ENCODE peak calls at places on chromosome 7, in ten cellular contexts. One of them, this sample, is unnamed.

GRCh38 chr7:118324790-118325449 is 100.4 kb downstream of the ANKRD7 start:
- DNase-seq in psoas muscle: no peak
- DNase-seq in activated T-cell treated with anti-CD3 and anti-CD28 coated beads, Interleukin-2, amount 50 U/mL, for 72 hours: no peak
- DNase-seq in CD8-positive, alpha-beta memory T cell: no peak
- DNase-seq in mammary epithelial cell: no peak
- DNase-seq in putamen: no peak
- DNase-seq in fibroblast of lung: no peak
- DNase-seq in activated naive CD8-positive, alpha-beta T cell treated with anti-CD3 and anti-CD28 coated beads, Interleukin-2, amount 50 U/mL, for 16 hours: no peak
- DNase-seq in NCI-H1105: no peak
- DNase-seq in hepatic stellate cell: no peak
- DNase-seq in this sample: no peak

GRCh38 chr7:1460757-1461639 is 1.7 kb upstream of the MICALL2 start:
- DNase-seq in psoas muscle: peak; percentile 85
- DNase-seq in activated T-cell treated with anti-CD3 and anti-CD28 coated beads, Interleukin-2, amount 50 U/mL, for 72 hours: no peak
- DNase-seq in CD8-positive, alpha-beta memory T cell: no peak
- DNase-seq in mammary epithelial cell: peak; percentile 25
- DNase-seq in putamen: no peak
- DNase-seq in fibroblast of lung: peak; percentile 78
- DNase-seq in activated naive CD8-positive, alpha-beta T cell treated with anti-CD3 and anti-CD28 coated beads, Interleukin-2, amount 50 U/mL, for 16 hours: no peak
- DNase-seq in NCI-H1105: no peak
- DNase-seq in hepatic stellate cell: peak; percentile 96
- DNase-seq in this sample: no peak

GRCh38 chr7:34155225-34155908 is 250.0 kb downstream of the BMPER start:
- DNase-seq in psoas muscle: peak; percentile 71
- DNase-seq in activated T-cell treated with anti-CD3 and anti-CD28 coated beads, Interleukin-2, amount 50 U/mL, for 72 hours: no peak
- DNase-seq in CD8-positive, alpha-beta memory T cell: no peak
- DNase-seq in mammary epithelial cell: peak; percentile 85
- DNase-seq in putamen: no peak
- DNase-seq in fibroblast of lung: peak; percentile 97
- DNase-seq in activated naive CD8-positive, alpha-beta T cell treated with anti-CD3 and anti-CD28 coated beads, Interleukin-2, amount 50 U/mL, for 16 hours: no peak
- DNase-seq in NCI-H1105: no peak
- DNase-seq in hepatic stellate cell: peak; percentile 69
- DNase-seq in this sample: peak; percentile 76

GRCh38 chr7:116334555-116334954 is 124.2 kb downstream of the TES start:
- DNase-seq in psoas muscle: no peak
- DNase-seq in activated T-cell treated with anti-CD3 and anti-CD28 coated beads, Interleukin-2, amount 50 U/mL, for 72 hours: no peak
- DNase-seq in CD8-positive, alpha-beta memory T cell: no peak
- DNase-seq in mammary epithelial cell: no peak
- DNase-seq in putamen: no peak
- DNase-seq in fibroblast of lung: no peak
- DNase-seq in activated naive CD8-positive, alpha-beta T cell treated with anti-CD3 and anti-CD28 coated beads, Interleukin-2, amount 50 U/mL, for 16 hours: no peak
- DNase-seq in NCI-H1105: no peak
- DNase-seq in hepatic stellate cell: no peak
- DNase-seq in this sample: no peak

GRCh38 chr7:30453016-30453415 is 25.6 kb downstream of the NOD1 start:
- DNase-seq in psoas muscle: no peak
- DNase-seq in activated T-cell treated with anti-CD3 and anti-CD28 coated beads, Interleukin-2, amount 50 U/mL, for 72 hours: no peak
- DNase-seq in CD8-positive, alpha-beta memory T cell: no peak
- DNase-seq in mammary epithelial cell: no peak
- DNase-seq in putamen: no peak
- DNase-seq in fibroblast of lung: no peak
- DNase-seq in activated naive CD8-positive, alpha-beta T cell treated with anti-CD3 and anti-CD28 coated beads, Interleukin-2, amount 50 U/mL, for 16 hours: no peak
- DNase-seq in NCI-H1105: no peak
- DNase-seq in hepatic stellate cell: no peak
- DNase-seq in this sample: no peak

GRCh38 chr7:44281811-44282600 is 43.4 kb downstream of the CAMK2B start:
- DNase-seq in psoas muscle: no peak
- DNase-seq in activated T-cell treated with anti-CD3 and anti-CD28 coated beads, Interleukin-2, amount 50 U/mL, for 72 hours: peak; percentile 0
- DNase-seq in CD8-positive, alpha-beta memory T cell: no peak
- DNase-seq in mammary epithelial cell: no peak
- DNase-seq in putamen: no peak
- DNase-seq in fibroblast of lung: no peak
- DNase-seq in activated naive CD8-positive, alpha-beta T cell treated with anti-CD3 and anti-CD28 coated beads, Interleukin-2, amount 50 U/mL, for 16 hours: no peak
- DNase-seq in NCI-H1105: no peak
- DNase-seq in hepatic stellate cell: no peak
- DNase-seq in this sample: no peak

GRCh38 chr7:101608772-101609713 is 20.1 kb downstream of the MYL10 start:
- DNase-seq in psoas muscle: peak; percentile 36
- DNase-seq in activated T-cell treated with anti-CD3 and anti-CD28 coated beads, Interleukin-2, amount 50 U/mL, for 72 hours: no peak
- DNase-seq in CD8-positive, alpha-beta memory T cell: no peak
- DNase-seq in mammary epithelial cell: peak; percentile 80
- DNase-seq in putamen: no peak
- DNase-seq in fibroblast of lung: no peak
- DNase-seq in activated naive CD8-positive, alpha-beta T cell treated with anti-CD3 and anti-CD28 coated beads, Interleukin-2, amount 50 U/mL, for 16 hours: no peak
- DNase-seq in NCI-H1105: no peak
- DNase-seq in hepatic stellate cell: no peak
- DNase-seq in this sample: no peak

GRCh38 chr7:45192546-45193177 is 35.1 kb downstream of the RAMP3 start:
- DNase-seq in psoas muscle: peak; percentile 5
- DNase-seq in activated T-cell treated with anti-CD3 and anti-CD28 coated beads, Interleukin-2, amount 50 U/mL, for 72 hours: no peak
- DNase-seq in CD8-positive, alpha-beta memory T cell: no peak
- DNase-seq in mammary epithelial cell: no peak
- DNase-seq in putamen: no peak
- DNase-seq in fibroblast of lung: no peak
- DNase-seq in activated naive CD8-positive, alpha-beta T cell treated with anti-CD3 and anti-CD28 coated beads, Interleukin-2, amount 50 U/mL, for 16 hours: no peak
- DNase-seq in NCI-H1105: no peak
- DNase-seq in hepatic stellate cell: no peak
- DNase-seq in this sample: no peak

GRCh38 chr7:50653116-50653854 is 88.1 kb upstream of the DDC start:
- DNase-seq in psoas muscle: peak; percentile 87
- DNase-seq in activated T-cell treated with anti-CD3 and anti-CD28 coated beads, Interleukin-2, amount 50 U/mL, for 72 hours: no peak
- DNase-seq in CD8-positive, alpha-beta memory T cell: no peak
- DNase-seq in mammary epithelial cell: no peak
- DNase-seq in putamen: no peak
- DNase-seq in fibroblast of lung: peak; percentile 80
- DNase-seq in activated naive CD8-positive, alpha-beta T cell treated with anti-CD3 and anti-CD28 coated beads, Interleukin-2, amount 50 U/mL, for 16 hours: no peak
- DNase-seq in NCI-H1105: no peak
- DNase-seq in hepatic stellate cell: no peak
- DNase-seq in this sample: no peak

GRCh38 chr7:47852330-47853245 is 95.7 kb downstream of the PKD1L1 start:
- DNase-seq in psoas muscle: no peak
- DNase-seq in activated T-cell treated with anti-CD3 and anti-CD28 coated beads, Interleukin-2, amount 50 U/mL, for 72 hours: no peak
- DNase-seq in CD8-positive, alpha-beta memory T cell: no peak
- DNase-seq in mammary epithelial cell: no peak
- DNase-seq in putamen: no peak
- DNase-seq in fibroblast of lung: no peak
- DNase-seq in activated naive CD8-positive, alpha-beta T cell treated with anti-CD3 and anti-CD28 coated beads, Interleukin-2, amount 50 U/mL, for 16 hours: no peak
- DNase-seq in NCI-H1105: no peak
- DNase-seq in hepatic stellate cell: no peak
- DNase-seq in this sample: no peak